ENCODE peak calls at places on chromosomes 7 and 10, in four cellular contexts. Q is HCT116, M is HepG2, D is K562. Y is an unnamed sample. For H3K36me3, the result is how much of the 10 kb centered on the place peaks cover.

GRCh38 chr7:36227223-36227622 is 74.2 kb downstream of the EEPD1 start:
- DNase-seq in Q (no peak), D (no peak), M (no peak), Y (no peak)

GRCh38 chr10:101301111-101301731 is 52.7 kb upstream of the BTRC start:
- DNase-seq in M (peak), D (peak), Q (peak), Y (no peak)

GRCh38 chr7:18647602-18648001 is 152.1 kb downstream of the HDAC9 start:
- DNase-seq in D (no peak), M (no peak), Q (no peak), Y (no peak)

GRCh38 chr7:36349626-36350025 is 40.0 kb upstream of the ANLN start:
- DNase-seq in M (no peak), Q (no peak), D (no peak), Y (no peak)

GRCh38 chr7:50497068-50497642 is 47.0 kb upstream of the FIGNL1 start:
- DNase-seq in M (no peak), D (peak), Q (no peak), Y (no peak)

GRCh38 chr10:118850418-118851061 is 95.8 kb upstream of the CACUL1 start:
- DNase-seq in M (peak), Q (peak), D (peak), Y (peak)

GRCh38 chr10:91410638-91411367 is 659 bp downstream of the HECTD2 start:
- DNase-seq in D (peak), Q (no peak), M (no peak), Y (no peak)

GRCh38 chr10:132329565-132330485 is 2.2 kb upstream of the LRRC27 start:
- DNase-seq in M (no peak), Q (no peak), D (peak), Y (no peak)

GRCh38 chr10:127587668-127588395 is 38.7 kb downstream of the NPS start:
- DNase-seq in Q (no peak), M (no peak), D (no peak), Y (no peak)

GRCh38 chr7:21916176-21916575 is 29.5 kb downstream of the CDCA7L start:
- DNase-seq in Q (no peak), D (no peak), M (no peak), Y (no peak)

GRCh38 chr7:1693991-1694524 is 24.0 kb downstream of the ELFN1 start:
- DNase-seq in D (no peak), Q (no peak), M (no peak), Y (no peak)

GRCh38 chr7:155229548-155230168 is 68.0 kb upstream of the INSIG1 start:
- DNase-seq in D (no peak), M (no peak), Q (no peak), Y (no peak)

GRCh38 chr10:21732067-21732772 is 198.2 kb downstream of the MLLT10 start:
- DNase-seq in D (peak), M (peak), Q (peak), Y (no peak)

GRCh38 chr7:28069788-28070187 is 110.8 kb downstream of the JAZF1 start:
- DNase-seq in M (no peak), Q (no peak), D (no peak), Y (no peak)

GRCh38 chr7:22791204-22792158 is 31.2 kb downstream of the TOMM7 start:
- DNase-seq in D (no peak), M (no peak), Q (no peak), Y (no peak)

GRCh38 chr10:109939253-109939961 is 16.1 kb upstream of the XPNPEP1 start:
- DNase-seq in Q (no peak), M (no peak), D (no peak), Y (no peak)

GRCh38 chr10:105434970-105435369 is 793.9 kb downstream of the SORCS3 start:
- DNase-seq in M (no peak), Q (no peak), D (no peak), Y (no peak)

GRCh38 chr7:156777364-156778069 is 115.5 kb downstream of the LMBR1 start:
- DNase-seq in M (no peak), Q (no peak), D (no peak), Y (no peak)

GRCh38 chr7:55255501-55256445 is 109.4 kb upstream of the LANCL2 start:
- DNase-seq in Q (peak), D (peak), M (peak), Y (peak)

GRCh38 chr10:127977368-127978009 is 70.6 kb downstream of the PTPRE start:
- DNase-seq in D (no peak), Q (no peak), M (no peak), Y (no peak)

GRCh38 chr7:28815928-28816373 is 142.2 kb downstream of the TRIL start:
- DNase-seq in Q (no peak), D (no peak), M (no peak), Y (no peak)

GRCh38 chr10:33015798-33016547 is 57.9 kb upstream of the ITGB1 start:
- DNase-seq in D (no peak), Q (no peak), M (no peak), Y (no peak)

GRCh38 chr10:26435852-26436251 is 2.3 kb upstream of the APBB1IP start:
- DNase-seq in M (no peak), D (no peak), Q (no peak), Y (no peak)

GRCh38 chr7:14698239-14698638 is 204.3 kb downstream of the DGKB start:
- DNase-seq in M (no peak), D (no peak), Q (no peak), Y (no peak)

GRCh38 chr10:80468806-80469421 is 14.8 kb downstream of the TSPAN14 start:
- DNase-seq in M (no peak), Q (no peak), D (no peak), Y (no peak)

GRCh38 chr7:121341933-121342332 is 13.1 kb downstream of the WNT16 start:
- DNase-seq in D (no peak), M (no peak), Q (no peak), Y (no peak)

GRCh38 chr10:98377536-98377935 is 37.4 kb downstream of the PYROXD2 start:
- DNase-seq in D (no peak), M (no peak), Q (no peak), Y (no peak)

GRCh38 chr10:119770928-119771327 is 45.1 kb downstream of the INPP5F start:
- DNase-seq in D (no peak), M (no peak), Q (no peak), Y (no peak)

GRCh38 chr7:36266201-36266600 is 113.1 kb downstream of the EEPD1 start:
- DNase-seq in D (no peak), Q (no peak), M (no peak), Y (no peak)

GRCh38 chr7:150362989-150363769 is 5.4 kb upstream of the REPIN1 start:
- DNase-seq in Q (no peak), M (no peak), D (no peak), Y (no peak)

GRCh38 chr10:127159648-127160245 is 36.6 kb downstream of the INSYN2A start:
- DNase-seq in D (no peak), Q (no peak), M (no peak), Y (no peak)

GRCh38 chr10:122850705-122851640 is 5.3 kb upstream of the CUZD1 start:
- DNase-seq in M (no peak), Q (no peak), D (no peak), Y (no peak)

GRCh38 chr7:80357530-80357929 is 154.3 kb downstream of the GNAT3 start:
- DNase-seq in Q (no peak), D (no peak), M (no peak), Y (no peak)

GRCh38 chr10:59587083-59587755 is 122.4 kb downstream of the SLC16A9 start:
- DNase-seq in Q (no peak), D (no peak), M (no peak), Y (no peak)

GRCh38 chr7:137804819-137805218 is 42.0 kb downstream of the DGKI start:
- DNase-seq in M (no peak), Q (no peak), D (no peak), Y (no peak)

GRCh38 chr10:24958701-24959392 is 6.4 kb upstream of the PRTFDC1 start:
- DNase-seq in Q (no peak), M (no peak), D (peak), Y (no peak)

GRCh38 chr10:3902054-3902808 is 117.2 kb upstream of the KLF6 start:
- DNase-seq in Q (no peak), D (no peak), M (peak), Y (no peak)

GRCh38 chr7:35694161-35694783 is 663 bp downstream of the HERPUD2 start:
- DNase-seq in D (peak), M (no peak), Q (no peak), Y (no peak)

GRCh38 chr10:112738586-112739218 is 211.3 kb upstream of the TCF7L2 start:
- DNase-seq in Q (no peak), M (peak), D (no peak), Y (no peak)

DNA sequence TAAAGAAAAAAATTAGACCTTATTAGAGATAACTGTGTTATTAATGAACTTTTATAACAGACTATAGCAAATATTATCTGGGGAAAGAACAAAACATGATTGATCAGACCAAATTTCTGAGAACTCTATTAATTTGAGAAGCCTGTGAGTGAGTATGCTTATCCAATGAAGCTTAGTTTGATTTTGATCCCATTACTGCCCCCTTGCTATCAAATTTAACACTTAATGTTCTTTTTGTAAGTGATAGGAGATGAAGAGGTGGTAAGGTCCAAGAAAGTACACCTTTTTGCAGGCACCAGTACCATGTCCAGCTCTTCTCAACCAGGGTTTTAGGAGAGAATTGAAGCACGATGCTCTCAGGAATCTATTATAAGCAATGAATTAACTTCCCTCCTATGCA is 49.9 kb downstream of the ZNF365 start:
- DNase-seq in D (no peak), Q (no peak), M (no peak), Y (no peak)
- TF ChIP-seq CTCF in D (no peak), Q (peak), M (no peak), Y (peak)

DNA sequence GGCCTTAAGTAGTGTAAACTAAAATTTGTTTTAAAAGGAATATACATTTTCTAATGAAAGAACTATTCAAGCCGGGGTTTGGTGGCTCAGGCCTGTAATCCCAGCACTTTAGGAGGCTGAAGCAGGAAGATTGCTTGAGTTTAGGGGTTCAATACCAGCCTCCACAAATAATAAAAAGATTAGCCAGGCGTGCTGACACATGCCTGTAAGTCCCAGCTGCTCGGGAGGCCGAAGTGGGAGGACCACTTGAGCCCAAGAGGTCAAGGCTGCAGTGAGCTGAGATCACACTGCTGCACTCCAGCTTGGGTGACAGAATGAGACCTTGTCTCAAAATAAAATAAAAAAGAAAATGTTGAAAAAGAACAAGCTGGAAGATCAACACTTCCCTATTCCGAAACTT is 40.1 kb downstream of the FZD9 start:
- DNase-seq in M (no peak), D (no peak), Q (no peak), Y (no peak)
- H3K36me3 ChIP-seq in M (half or more), D (half or more), Q (under half), Y (half or more)

DNA sequence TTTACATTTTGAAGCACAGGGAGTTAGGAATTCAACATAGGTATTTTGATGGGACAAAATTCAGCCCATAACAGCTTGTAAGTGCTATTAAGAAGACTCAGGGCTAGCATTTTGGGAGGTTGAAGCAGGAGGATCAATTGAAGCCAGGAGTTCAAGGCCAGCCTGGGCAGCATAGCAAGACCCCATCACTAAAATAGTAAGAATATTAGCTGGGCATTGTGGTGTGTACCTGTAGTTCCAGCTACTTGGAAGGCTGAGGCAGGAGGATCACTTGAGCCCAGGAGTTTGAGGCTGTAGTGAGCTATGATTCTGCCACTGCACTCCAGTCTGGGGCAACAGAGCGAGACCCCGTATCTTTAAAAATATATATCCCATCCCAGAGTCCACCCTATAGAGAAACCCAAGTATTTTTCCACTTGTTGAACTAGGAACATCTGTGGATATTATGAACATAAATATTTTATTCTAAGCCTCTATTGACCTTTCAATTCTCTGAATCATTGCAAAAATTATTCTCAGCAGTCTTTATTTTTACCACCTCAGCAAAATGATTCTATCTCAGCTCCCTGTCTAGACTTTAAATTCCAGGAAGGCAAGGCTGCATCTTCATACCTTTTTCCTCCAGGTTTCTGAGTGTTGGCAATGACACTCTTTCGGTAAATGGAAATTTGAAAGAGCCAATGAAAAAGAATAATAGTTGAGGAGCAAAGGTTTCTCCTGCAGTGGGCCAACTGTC is 181.0 kb downstream of the GALNT17 start:
- DNase-seq in Q (no peak), D (no peak), M (no peak), Y (no peak)
- TF ChIP-seq TCF7L2 in Q (no peak), D (no peak), M (no peak), Y (no peak)

GRCh38 chr10:84140036-84140379 is 699 bp downstream of the GHITM start:
- DNase-seq in Q (no peak), D (peak), M (peak), Y (no peak)
- TF ChIP-seq CTCF in Q (no peak), D (no peak), M (no peak), Y (no peak)

GRCh38 chr10:103095005-103095404 is 98.1 kb downstream of the NT5C2 start:
- DNase-seq in M (no peak), D (no peak), Q (no peak), Y (no peak)
- H3K36me3 ChIP-seq in M (half or more), D (half or more), Q (half or more), Y (half or more)

Y was measured in Panc1.